ENCODE peak calls at places on chromosomes 6 and 20, in five cellular contexts. X, T, S, Z and R are unnamed samples. For H3K36me3, the result is how much of the 10 kb centered on the place peaks cover.

GRCh38 chr20:24627291-24627690 is 157.9 kb downstream of the SYNDIG1 start:
- DNase-seq in Z (no peak), S (no peak), X (no peak), T (no peak), R (no peak)

GRCh38 chr20:58713801-58714339 is 21.3 kb downstream of the NPEPL1 start:
- DNase-seq in X (no peak), S (no peak), T (no peak), Z (no peak), R (no peak)

GRCh38 chr6:138007014-138007472 is 100.2 kb downstream of the PERP start:
- DNase-seq in S (peak), Z (no peak), X (peak), T (peak), R (peak)

GRCh38 chr6:53348436-53349208 is at the start of gene ELOVL5:
- DNase-seq in T (peak), X (peak), S (peak), Z (peak), R (peak)

GRCh38 chr6:41531591-41532582 is 14.3 kb upstream of the FOXP4 start:
- DNase-seq in T (peak), S (peak), X (no peak), Z (no peak), R (no peak)

GRCh38 chr6:42028234-42029061 is 21.9 kb upstream of the TAF8 start:
- DNase-seq in X (no peak), T (peak), Z (no peak), S (peak), R (no peak)

GRCh38 chr6:18262812-18263560 is 1.3 kb downstream of the DEK start:
- DNase-seq in T (peak), S (no peak), X (peak), Z (no peak), R (no peak)

GRCh38 chr20:54432966-54433365 is 42.4 kb upstream of the DOK5 start:
- DNase-seq in S (no peak), Z (no peak), X (no peak), T (no peak), R (no peak)

GRCh38 chr6:80528115-80528514 is 421.6 kb downstream of the BCKDHB start:
- DNase-seq in Z (no peak), S (no peak), X (no peak), T (no peak), R (no peak)
- TF ChIP-seq CTCF in Z (no peak), S (no peak), X (no peak), T (no peak), R (no peak)

DNA sequence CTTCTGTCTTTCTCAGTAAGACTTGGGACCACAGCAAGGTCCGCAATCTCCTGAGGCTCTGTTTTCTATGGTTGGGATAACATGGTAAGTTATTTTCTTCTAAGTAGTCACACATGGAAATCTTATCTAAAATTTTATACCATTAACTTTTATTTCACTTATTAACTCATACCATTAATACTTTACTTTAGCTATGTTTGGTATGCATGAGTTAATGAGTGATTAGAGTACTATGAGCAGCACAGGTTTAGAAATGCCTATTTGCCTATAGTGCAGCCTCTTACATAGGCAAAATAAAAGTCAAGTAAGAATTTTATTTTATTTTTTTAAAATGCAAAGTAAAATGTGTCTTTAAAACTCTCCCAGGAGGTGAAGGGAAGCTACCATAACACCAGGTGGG is 27.3 kb downstream of the GINM1 start:
- DNase-seq in Z (no peak), X (no peak), S (no peak), T (no peak), R (no peak)
- H3K36me3 ChIP-seq in Z (under half), X (under half), S (under half), T (under half), R (under half)

DNA sequence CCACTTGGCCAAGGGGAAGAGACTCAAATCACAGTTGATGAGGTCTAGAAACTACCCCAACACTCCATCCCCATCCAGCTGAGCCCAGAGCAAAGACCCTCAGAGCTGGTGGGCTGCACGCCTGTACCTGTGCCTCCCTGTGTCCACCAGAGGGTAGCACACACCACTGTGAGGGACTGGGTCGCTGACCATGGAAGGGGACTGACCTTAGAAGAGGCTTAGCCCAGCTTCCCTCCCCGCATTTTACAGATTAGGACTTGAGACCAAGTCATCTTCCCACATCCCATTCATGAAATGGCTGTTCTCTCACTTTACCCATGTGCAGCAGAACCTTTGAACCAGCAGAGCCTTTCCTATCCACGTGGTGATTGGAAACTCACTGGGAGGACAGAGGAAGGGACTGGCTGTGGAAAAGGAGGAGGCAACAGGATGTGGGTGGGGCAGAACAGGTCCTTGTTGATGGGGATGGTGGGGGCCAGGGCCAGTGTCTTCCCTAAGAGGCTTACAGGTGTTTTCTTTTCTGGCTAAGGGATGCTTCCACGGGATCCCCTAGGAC is 44.3 kb downstream of the CPXM1 start:
- DNase-seq in S (peak), Z (no peak), T (peak), X (no peak), R (no peak)
- TF ChIP-seq CTCF in S (peak), Z (peak), T (peak), X (peak), R (peak)

GRCh38 chr6:36915599-36915998 is 29.8 kb downstream of the C6orf89 start:
- DNase-seq in T (no peak), S (no peak), Z (no peak), X (no peak), R (no peak)

GRCh38 chr6:36916159-36916558 is 30.4 kb downstream of the C6orf89 start:
- DNase-seq in T (no peak), S (peak), Z (no peak), X (peak), R (no peak)

GRCh38 chr6:36920049-36920448 is 34.3 kb downstream of the C6orf89 start:
- DNase-seq in Z (no peak), T (no peak), S (no peak), X (no peak), R (no peak)

GRCh38 chr6:36920546-36920945 is 34.0 kb upstream of the PI16 start:
- DNase-seq in S (no peak), Z (no peak), T (no peak), X (no peak), R (no peak)

DNA sequence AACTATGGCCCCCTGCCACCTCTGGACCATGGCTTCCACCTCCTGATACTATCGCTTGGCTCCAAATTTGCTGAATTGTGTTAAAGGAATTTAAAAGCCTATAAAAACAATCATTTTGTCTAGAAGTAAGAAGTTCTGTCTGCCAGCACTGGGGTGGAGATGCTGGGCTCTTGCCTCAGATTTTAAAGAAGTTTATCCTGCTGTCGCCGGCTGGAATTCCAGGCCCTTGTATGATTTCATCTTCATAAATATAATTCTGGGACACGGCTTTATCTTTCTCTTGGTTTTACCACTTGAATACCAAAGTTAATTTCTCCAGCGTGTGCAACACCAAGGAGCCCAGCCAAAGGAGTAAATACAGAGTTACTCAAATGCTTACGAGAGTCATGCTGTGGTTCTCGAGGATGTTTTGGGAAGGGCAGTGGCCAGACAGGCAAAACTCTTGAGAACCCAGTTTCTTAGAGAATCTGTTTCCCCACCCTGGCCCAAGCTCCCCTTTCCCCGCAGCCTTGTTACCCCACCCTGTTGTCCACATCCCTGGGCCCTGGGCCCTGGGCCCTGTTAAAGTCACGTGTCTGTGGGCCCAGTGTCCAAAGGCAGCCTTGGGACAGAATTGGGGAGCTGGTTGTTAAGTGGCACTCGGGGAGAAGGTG is 31.9 kb downstream of the C6orf89 start:
- DNase-seq in S (peak), Z (no peak), X (no peak), T (no peak), R (no peak)
- H3K36me3 ChIP-seq in S (under half), Z (under half), X (under half), T (under half), R (under half)

DNA sequence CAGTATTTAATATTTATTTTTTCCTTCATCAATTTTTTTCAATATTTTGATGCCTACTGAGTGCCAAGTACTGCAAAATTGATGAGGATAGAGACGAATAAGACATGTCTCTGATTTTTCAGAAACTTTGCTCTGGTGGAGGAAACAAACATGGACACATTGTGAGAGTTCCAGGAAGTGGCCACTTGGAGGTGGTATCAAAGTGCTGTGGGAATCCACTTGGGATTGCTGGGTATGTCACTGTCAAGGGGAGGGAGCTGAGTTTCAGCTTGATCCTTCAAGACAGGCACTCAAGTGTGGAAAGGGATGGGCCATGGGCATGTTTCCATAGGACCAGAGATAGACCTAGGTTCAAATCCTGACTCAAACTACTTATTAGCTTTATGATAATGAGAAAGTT is 24.5 kb upstream of the ABCC10 start:
- DNase-seq in S (no peak), Z (no peak), X (no peak), T (no peak), R (no peak)
- TF ChIP-seq CTCF in S (peak), Z (no peak), X (peak), T (no peak), R (no peak)

GRCh38 chr6:35640017-35640664 is 48.6 kb downstream of the FKBP5 start:
- DNase-seq in S (peak), T (no peak), Z (no peak), X (peak), R (peak)
- H3K36me3 ChIP-seq in S (under half), T (under half), Z (under half), X (under half), R (under half)

GRCh38 chr6:144063744-144064401 is 31.5 kb downstream of the SF3B5 start:
- DNase-seq in S (peak), Z (peak), X (peak), T (peak), R (no peak)
- TF ChIP-seq CTCF in S (no peak), Z (peak), X (no peak), T (peak), R (peak)

DNA sequence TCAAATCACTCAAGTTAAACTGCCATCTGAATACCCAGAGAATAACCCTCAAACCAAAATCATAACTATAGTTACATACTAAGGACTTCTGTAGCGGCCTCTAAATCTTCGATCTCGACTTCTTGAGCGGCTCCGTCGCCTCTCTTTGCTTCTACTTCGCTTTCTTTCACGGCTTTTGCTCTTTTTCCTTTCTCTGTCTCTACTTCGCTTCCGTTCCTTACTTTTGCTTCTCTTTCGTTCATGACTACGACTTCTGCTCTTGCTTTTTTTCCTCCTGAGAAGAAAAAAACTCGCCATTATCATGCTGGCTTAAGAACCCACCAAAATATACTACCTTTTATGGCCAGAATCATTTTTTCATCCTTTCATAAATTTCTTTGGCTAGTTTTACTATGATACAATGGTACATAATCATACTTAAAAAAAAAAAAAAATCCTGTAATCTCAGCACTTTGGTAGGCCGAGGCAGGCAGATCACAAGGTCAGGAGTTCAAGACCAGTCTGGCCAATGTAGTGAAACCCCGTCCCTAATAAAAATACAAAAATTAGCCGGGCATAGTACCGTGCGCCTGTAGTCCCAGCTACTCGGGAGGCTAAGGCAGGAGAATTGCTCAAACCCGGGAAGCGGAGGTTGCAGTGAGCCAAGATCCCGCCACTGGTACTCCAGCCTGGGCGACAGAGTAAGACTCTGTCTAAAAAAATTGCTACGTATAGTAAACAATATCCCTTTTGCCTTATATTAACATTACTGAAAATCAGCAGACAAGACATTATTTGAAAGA is 10.0 kb downstream of the RBM39 start:
- DNase-seq in T (no peak), X (no peak), S (no peak), Z (no peak), R (no peak)
- H3K36me3 ChIP-seq in T (half or more), X (half or more), S (under half), Z (under half), R (under half)